ENCODE peak calls at places on chromosome 21, in nine cellular contexts. B is BE2C, O is cardiac fibroblast, G is BJ, Q is astrocyte of the spinal cord, L is suprapubic skin, D is body of pancreas, F is astrocyte, K is fibroblast of pulmonary artery. M is an unnamed sample.

GRCh38 chr21:24076179-24076578 is 1531.1 kb downstream of the MRPL39 start:
- DNase-seq in B (no peak), O (peak), G (no peak), Q (peak), L (no peak), D (no peak), F (peak), K (peak), M (no peak)

GRCh38 chr21:33496345-33496744 is 4.8 kb upstream of the DNAJC28 start:
- DNase-seq in B (no peak), O (no peak), G (no peak), Q (no peak), L (no peak), D (no peak), F (no peak), K (no peak), M (no peak)

GRCh38 chr21:27372381-27372780 is 405.5 kb upstream of the ADAMTS5 start:
- DNase-seq in B (no peak), O (no peak), G (no peak), Q (no peak), L (no peak), D (no peak), F (no peak), K (peak), M (no peak)

GRCh38 chr21:34011660-34012059 is 61.7 kb upstream of the MRPS6 start:
- DNase-seq in B (no peak), O (peak), G (no peak), Q (no peak), L (no peak), D (no peak), F (no peak), K (no peak), M (no peak)

GRCh38 chr21:36959020-36959835 is 7.2 kb downstream of the HLCS start:
- DNase-seq in B (no peak), O (no peak), G (no peak), Q (no peak), L (no peak), D (no peak), F (no peak), K (no peak), M (no peak)

GRCh38 chr21:15560383-15561056 is 169.3 kb upstream of the USP25 start:
- DNase-seq in B (no peak), O (peak), G (no peak), Q (peak), L (no peak), D (no peak), F (peak), K (no peak), M (no peak)

GRCh38 chr21:30194701-30195299 is 21.1 kb downstream of the CLDN8 start:
- DNase-seq in B (peak), O (peak), G (no peak), Q (peak), L (no peak), D (no peak), F (no peak), K (peak), M (peak)

GRCh38 chr21:46248827-46249226 is 20.3 kb upstream of the LSS start:
- DNase-seq in B (no peak), O (no peak), G (no peak), Q (no peak), L (no peak), D (no peak), F (no peak), K (no peak), M (no peak)

GRCh38 chr21:46125846-46126301 is 28.0 kb downstream of the COL6A2 start:
- DNase-seq in B (no peak), O (no peak), G (no peak), Q (no peak), L (peak), D (peak), F (no peak), K (no peak), M (no peak)

GRCh38 chr21:36839123-36839522 is 127.3 kb downstream of the HLCS start:
- DNase-seq in B (no peak), O (peak), G (no peak), Q (peak), L (no peak), D (no peak), F (peak), K (no peak), M (peak)

GRCh38 chr21:45990049-45990711 is 8.6 kb downstream of the COL6A1 start:
- DNase-seq in B (peak), O (no peak), G (no peak), Q (no peak), L (peak), D (no peak), F (no peak), K (no peak), M (no peak)

GRCh38 chr21:25756190-25756932 is 21.6 kb downstream of the GABPA start:
- DNase-seq in B (no peak), O (no peak), G (no peak), Q (no peak), L (no peak), D (no peak), F (no peak), K (no peak), M (no peak)

GRCh38 chr21:29287383-29287782 is 11.3 kb upstream of the BACH1 start:
- DNase-seq in B (no peak), O (peak), G (no peak), Q (peak), L (no peak), D (no peak), F (no peak), K (peak), M (peak)

GRCh38 chr21:15732290-15732995 is 2.7 kb downstream of the USP25 start:
- DNase-seq in B (no peak), O (peak), G (no peak), Q (peak), L (no peak), D (peak), F (no peak), K (peak), M (peak)

GRCh38 chr21:15627011-15627410 is 102.8 kb upstream of the USP25 start:
- DNase-seq in B (no peak), O (no peak), G (no peak), Q (no peak), L (no peak), D (no peak), F (no peak), K (no peak), M (no peak)

GRCh38 chr21:25732091-25732760 is 2.5 kb downstream of the ATP5PF start:
- DNase-seq in B (no peak), O (no peak), G (no peak), Q (no peak), L (no peak), D (no peak), F (no peak), K (no peak), M (peak)

GRCh38 chr21:41045534-41046268 is 122.3 kb upstream of the BACE2 start:
- DNase-seq in B (no peak), O (no peak), G (no peak), Q (no peak), L (no peak), D (peak), F (no peak), K (no peak), M (no peak)

GRCh38 chr21:17915976-17916375 is 96.8 kb upstream of the C21orf91 start:
- DNase-seq in B (no peak), O (no peak), G (no peak), Q (no peak), L (no peak), D (no peak), F (no peak), K (no peak), M (no peak)

GRCh38 chr21:41578708-41579107 is 70.8 kb upstream of the TMPRSS2 start:
- DNase-seq in B (no peak), O (no peak), G (no peak), Q (no peak), L (no peak), D (peak), F (no peak), K (no peak), M (no peak)

GRCh38 chr21:33302055-33302454 is 22.7 kb upstream of the IFNAR1 start:
- DNase-seq in B (no peak), O (no peak), G (no peak), Q (no peak), L (no peak), D (no peak), F (no peak), K (no peak), M (no peak)

GRCh38 chr21:37207441-37208009 is 59.6 kb downstream of the VPS26C start:
- DNase-seq in B (peak), O (peak), G (no peak), Q (no peak), L (no peak), D (peak), F (peak), K (no peak), M (peak)

GRCh38 chr21:38165466-38166213 is 91.2 kb upstream of the KCNJ15 start:
- DNase-seq in B (peak), O (peak), G (peak), Q (peak), L (no peak), D (no peak), F (peak), K (peak), M (peak)

GRCh38 chr21:41601573-41602371 is 93.8 kb upstream of the TMPRSS2 start:
- DNase-seq in B (no peak), O (no peak), G (no peak), Q (no peak), L (peak), D (peak), F (peak), K (peak), M (no peak)

GRCh38 chr21:21301013-21301412 is 302.8 kb downstream of the NCAM2 start:
- DNase-seq in B (no peak), O (no peak), G (no peak), Q (no peak), L (no peak), D (no peak), F (no peak), K (no peak), M (no peak)

GRCh38 chr21:34640858-34641257 is 25.9 kb upstream of the RCAN1 start:
- DNase-seq in B (no peak), O (peak), G (peak), Q (peak), L (no peak), D (no peak), F (peak), K (peak), M (peak)

GRCh38 chr21:45622416-45623097 is 21.0 kb upstream of the PCBP3 start:
- DNase-seq in B (no peak), O (no peak), G (no peak), Q (no peak), L (peak), D (no peak), F (no peak), K (no peak), M (no peak)

GRCh38 chr21:34878501-34878900 is 170.6 kb downstream of the RUNX1 start:
- DNase-seq in B (no peak), O (no peak), G (no peak), Q (no peak), L (no peak), D (no peak), F (peak), K (no peak), M (no peak)

GRCh38 chr21:35699360-35699759 is 361.0 kb downstream of the SETD4 start:
- DNase-seq in B (no peak), O (no peak), G (no peak), Q (no peak), L (no peak), D (no peak), F (no peak), K (no peak), M (no peak)

GRCh38 chr21:44617071-44617501 is 5.2 kb downstream of the KRTAP10-8 start:
- DNase-seq in B (no peak), O (no peak), G (no peak), Q (no peak), L (no peak), D (no peak), F (no peak), K (no peak), M (no peak)
- TF ChIP-seq CTCF in B (no peak), O (no peak), G (no peak), Q (no peak), L (no peak), D (no peak), F (no peak), K (no peak), M (no peak)

GRCh38 chr21:42654913-42655796 is 1.7 kb downstream of the PDE9A start:
- DNase-seq in B (no peak), O (no peak), G (no peak), Q (no peak), L (no peak), D (no peak), F (no peak), K (no peak), M (no peak)

GRCh38 chr21:42651515-42652401 is 1.7 kb upstream of the PDE9A start:
- DNase-seq in B (no peak), O (no peak), G (no peak), Q (no peak), L (no peak), D (no peak), F (no peak), K (no peak), M (no peak)

GRCh38 chr21:42654179-42654912 is 925 bp downstream of the PDE9A start:
- DNase-seq in B (no peak), O (no peak), G (no peak), Q (no peak), L (no peak), D (no peak), F (no peak), K (no peak), M (peak)

GRCh38 chr21:42652527-42653491 is 612 bp upstream of the PDE9A start:
- DNase-seq in B (peak), O (peak), G (no peak), Q (peak), L (no peak), D (peak), F (no peak), K (peak), M (peak)

DNA sequence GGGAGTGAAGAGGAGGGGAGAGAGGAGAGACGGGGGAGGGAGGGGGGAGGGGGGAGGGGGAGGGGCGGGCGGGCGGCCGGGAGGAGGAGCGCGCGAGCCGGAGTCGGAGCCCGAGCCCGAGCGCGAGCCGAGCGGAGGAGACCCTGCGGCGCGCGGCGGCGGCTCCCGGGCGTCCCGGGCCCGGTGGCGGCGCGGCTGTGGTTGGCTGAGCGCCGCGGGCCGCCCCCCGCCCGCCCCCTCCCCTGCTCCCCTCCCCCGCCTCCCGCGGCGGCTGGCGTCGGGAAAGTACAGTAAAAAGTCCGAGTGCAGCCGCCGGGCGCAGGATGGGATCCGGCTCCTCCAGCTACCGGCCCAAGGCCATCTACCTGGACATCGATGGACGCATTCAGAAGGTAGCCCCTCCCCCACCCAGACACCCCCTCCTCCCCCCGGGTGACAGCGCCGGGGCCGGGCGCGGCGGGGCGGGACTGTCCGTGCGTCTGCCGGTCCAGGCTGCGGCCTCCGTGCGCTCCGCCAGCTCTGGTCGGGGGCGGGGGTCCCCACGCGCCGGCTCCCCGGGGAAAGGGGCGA is at the start of gene PDE9A:
- DNase-seq in B (peak), O (no peak), G (no peak), Q (no peak), L (no peak), D (peak), F (no peak), K (no peak), M (no peak)
- H3K4me3 ChIP-seq in B (peak), O (peak), G (no peak), Q (no peak), L (peak), D (peak), F (peak), K (no peak), M (peak)

DNA sequence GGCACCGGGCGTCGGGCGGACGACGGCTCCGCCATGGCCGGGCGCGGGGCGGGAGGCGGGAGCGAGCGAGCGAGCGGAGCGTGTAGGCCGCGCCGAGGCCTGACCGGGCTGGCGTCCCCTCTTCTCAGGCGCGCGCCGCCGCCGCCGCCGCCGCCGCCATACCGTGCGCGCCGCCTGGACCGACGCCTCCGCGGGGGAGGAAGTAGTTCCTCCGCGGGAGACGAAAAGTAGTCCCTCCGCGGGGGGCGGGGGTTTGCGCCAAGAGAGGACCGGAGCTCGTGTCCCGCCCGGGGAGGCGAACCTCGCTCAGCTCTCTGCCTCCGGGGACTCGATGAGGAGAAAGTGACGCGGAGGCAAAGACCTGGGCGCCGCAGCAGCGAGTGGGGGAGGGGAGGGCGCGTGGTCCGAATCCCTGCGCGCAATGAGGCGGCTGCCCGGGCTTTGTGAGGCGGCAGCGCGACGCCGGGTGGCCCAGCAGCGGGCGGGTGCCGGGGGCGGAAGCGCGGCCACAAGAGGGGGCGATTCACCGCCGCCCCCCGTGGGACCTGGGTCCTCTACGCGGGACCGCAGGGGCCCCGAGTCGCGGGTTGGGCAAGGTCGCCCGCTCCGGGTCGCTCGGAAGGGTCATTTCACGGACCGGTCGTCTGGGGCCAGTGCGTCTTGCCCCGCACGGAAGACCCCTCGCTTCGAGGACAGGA is at the start of gene BRWD1:
- DNase-seq in B (peak), O (peak), G (no peak), Q (peak), L (peak), D (peak), F (peak), K (peak), M (peak)
- TF ChIP-seq CTCF in B (peak), O (no peak), G (peak), Q (peak), L (no peak), D (peak), F (no peak), K (no peak), M (peak)

GRCh38 chr21:43753439-43753799 is 22.7 kb downstream of the CSTB start:
- DNase-seq in B (no peak), O (no peak), G (no peak), Q (no peak), L (no peak), D (no peak), F (no peak), K (no peak), M (no peak)
- H3K4me3 ChIP-seq in B (no peak), O (no peak), G (no peak), Q (no peak), L (no peak), D (no peak), F (no peak), K (no peak), M (no peak)

GRCh38 chr21:19198801-19199200 is 795.2 kb upstream of the TMPRSS15 start:
- DNase-seq in B (no peak), O (no peak), G (no peak), Q (no peak), L (no peak), D (no peak), F (no peak), K (no peak), M (no peak)
- TF ChIP-seq CTCF in B (no peak), O (no peak), G (no peak), Q (no peak), L (no peak), D (no peak), F (no peak), K (no peak), M (no peak)

M was measured in fibroblast of villous mesenchyme.